ENCODE peak calls at places on chromosomes 4 and X, in four cellular contexts. J is SK-N-SH, U is K562, F is HepG2. V is an unnamed sample.

GRCh38 chr4:184514121-184514988 is 40.0 kb upstream of the IRF2 start:
- DNase-seq in F (no peak), J (peak; percentile 35), U (peak; percentile 26), V (peak; percentile 94)

GRCh38 chrX:132489256-132490085 is 633 bp upstream of the MBNL3 start:
- DNase-seq in J (peak; percentile 69), U (no peak), F (no peak), V (no peak)

GRCh38 chr4:40617903-40618302 is 11.8 kb downstream of the RBM47 start:
- DNase-seq in U (no peak), F (no peak), J (no peak), V (no peak)

GRCh38 chrX:67780694-67781109 is 236.9 kb downstream of the AR start:
- DNase-seq in U (no peak), J (no peak), F (no peak), V (no peak)

GRCh38 chr4:2070421-2071251 is 11.5 kb downstream of the NAT8L start:
- DNase-seq in J (peak; percentile 37), U (no peak), F (no peak), V (no peak)

GRCh38 chr4:56611501-56611900 is 69.6 kb downstream of the HOPX start:
- DNase-seq in J (no peak), F (no peak), U (no peak), V (no peak)

GRCh38 chrX:120452131-120452530 is 17.0 kb downstream of the LAMP2 start:
- DNase-seq in U (no peak), J (peak; percentile 50), F (peak; percentile 4), V (no peak)

GRCh38 chr4:117324851-117325491 is 239.6 kb upstream of the TRAM1L1 start:
- DNase-seq in F (no peak), J (no peak), U (no peak), V (no peak)

GRCh38 chr4:28357985-28358384 is 1497.3 kb downstream of the STIM2 start:
- DNase-seq in U (no peak), J (no peak), F (no peak), V (no peak)

GRCh38 chrX:88135735-88136134 is 611.3 kb upstream of the CPXCR1 start:
- DNase-seq in F (peak; percentile 1), J (no peak), U (no peak), V (no peak)

GRCh38 chr4:129355529-129355928 is 259.6 kb downstream of the C4orf33 start:
- DNase-seq in U (no peak), J (no peak), F (no peak), V (no peak)
- TF ChIP-seq NFIC in U (no peak), J (no peak), F (no peak), V (no peak)

GRCh38 chrX:125758819-125759218 is 407.3 kb downstream of the DCAF12L2 start:
- DNase-seq in F (no peak), U (no peak), J (no peak), V (no peak)

GRCh38 chrX:125757794-125758564 is 408.1 kb downstream of the DCAF12L2 start:
- DNase-seq in F (no peak), U (peak; percentile 15), J (no peak), V (no peak)

GRCh38 chrX:125765347-125765746 is 400.7 kb downstream of the DCAF12L2 start:
- DNase-seq in U (no peak), J (no peak), F (no peak), V (no peak)

GRCh38 chrX:125762954-125763353 is 403.1 kb downstream of the DCAF12L2 start:
- DNase-seq in F (no peak), J (no peak), U (no peak), V (no peak)
- TF ChIP-seq NFIC in F (no peak), J (no peak), U (no peak), V (no peak)

DNA sequence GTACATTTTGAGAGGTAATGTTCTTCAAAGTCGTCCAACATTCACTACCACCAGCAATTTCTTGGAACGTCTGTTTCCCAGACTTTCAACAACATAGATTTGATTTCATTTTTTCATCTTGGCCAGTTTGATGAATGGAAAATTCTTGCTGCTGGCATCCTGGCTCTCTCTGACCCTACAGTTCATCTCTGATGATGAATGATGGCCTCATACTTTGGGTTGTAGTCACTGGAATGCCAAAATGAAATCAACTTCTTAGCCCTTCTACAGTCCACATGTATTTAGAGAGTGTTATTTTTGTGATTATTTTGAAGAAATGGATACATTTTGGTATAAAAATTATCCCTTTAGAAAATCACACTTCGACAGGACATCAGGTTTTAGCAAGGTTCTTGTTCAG is 8.8 kb downstream of the CHST7 start:
- DNase-seq in F (no peak), U (no peak), J (no peak), V (no peak)
- TF ChIP-seq NFIC in F (no peak), U (no peak), J (no peak), V (no peak)

GRCh38 chr4:23022032-23022431 is 329.3 kb downstream of the GBA3 start:
- DNase-seq in J (no peak), F (no peak), U (no peak), V (no peak)
- TF ChIP-seq NFIC in J (no peak), F (no peak), U (no peak), V (no peak)

GRCh38 chr4:159504634-159505033 is 401.8 kb downstream of the RAPGEF2 start:
- DNase-seq in U (no peak), J (no peak), F (no peak), V (no peak)
- TF ChIP-seq NFIC in U (no peak), J (no peak), F (no peak), V (no peak)

DNA sequence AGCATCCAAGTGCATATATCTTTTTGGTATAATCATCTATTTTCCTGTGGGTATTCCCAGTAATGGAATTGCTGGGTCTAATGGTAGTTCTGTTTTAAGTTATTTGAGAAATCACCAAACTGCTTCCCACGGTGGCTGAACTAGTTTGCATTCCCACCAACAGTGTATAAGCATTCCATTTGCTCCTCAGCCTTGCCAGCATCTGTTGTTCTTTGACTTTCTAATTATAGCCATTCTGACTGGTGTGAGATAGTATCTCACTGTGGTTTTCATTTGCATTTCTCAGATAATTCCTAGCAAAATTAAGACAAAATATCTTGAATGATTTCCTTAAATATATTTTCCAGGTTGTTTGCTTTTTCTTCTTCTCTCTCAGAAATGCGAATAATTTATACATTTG is 341.1 kb downstream of the GBA3 start:
- DNase-seq in J (no peak), F (no peak), U (no peak), V (no peak)
- TF ChIP-seq NFIC in J (no peak), F (no peak), U (no peak), V (no peak)

GRCh38 chr4:23366207-23366906 is 523.5 kb downstream of the PPARGC1A start:
- DNase-seq in J (no peak), F (no peak), U (no peak), V (no peak)

GRCh38 chr4:23365086-23365485 is 524.8 kb downstream of the PPARGC1A start:
- DNase-seq in J (no peak), F (no peak), U (no peak), V (no peak)

GRCh38 chr4:23369331-23369730 is 520.5 kb downstream of the PPARGC1A start:
- DNase-seq in U (no peak), F (no peak), J (no peak), V (no peak)

GRCh38 chr4:23364167-23364566 is 525.7 kb downstream of the PPARGC1A start:
- DNase-seq in J (no peak), F (no peak), U (no peak), V (no peak)

DNA sequence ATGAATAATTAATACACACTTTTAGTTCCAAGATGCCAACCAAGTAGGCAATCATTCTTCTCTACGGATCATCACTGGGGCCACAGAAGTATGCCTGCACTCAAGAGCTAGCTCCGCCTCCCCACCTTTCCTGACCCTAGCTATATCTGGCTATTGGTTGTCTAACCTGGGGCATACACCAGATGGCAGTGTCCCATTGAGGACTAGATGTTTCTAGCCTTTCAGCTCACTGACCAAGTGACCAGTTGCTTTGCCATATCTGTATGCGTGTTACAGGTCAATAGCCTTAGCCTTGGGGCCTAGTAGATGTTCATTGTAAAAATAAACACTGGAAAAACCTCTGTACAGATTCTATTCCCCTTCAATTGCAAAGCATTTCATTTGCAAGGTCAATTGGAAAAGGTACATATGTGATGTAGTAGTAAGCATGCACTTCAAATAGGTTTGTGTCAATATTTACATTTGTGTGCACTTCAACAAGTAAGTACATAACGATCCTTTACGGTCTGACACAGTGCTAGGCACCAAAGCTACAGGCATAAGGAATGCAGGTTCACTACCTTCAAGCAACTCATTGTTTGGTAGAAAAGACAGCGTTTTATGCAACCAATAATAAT is 521.7 kb downstream of the PPARGC1A start:
- DNase-seq in F (peak; percentile 23), J (peak; percentile 9), U (peak; percentile 26), V (no peak)
- TF ChIP-seq NFIC in F (no peak), J (no peak), U (no peak), V (no peak)

GRCh38 chr4:96205143-96205542 is 365.2 kb downstream of the PDHA2 start:
- DNase-seq in U (no peak), F (no peak), J (no peak), V (no peak)
- TF ChIP-seq NFIC in U (no peak), F (no peak), J (no peak), V (no peak)

DNA sequence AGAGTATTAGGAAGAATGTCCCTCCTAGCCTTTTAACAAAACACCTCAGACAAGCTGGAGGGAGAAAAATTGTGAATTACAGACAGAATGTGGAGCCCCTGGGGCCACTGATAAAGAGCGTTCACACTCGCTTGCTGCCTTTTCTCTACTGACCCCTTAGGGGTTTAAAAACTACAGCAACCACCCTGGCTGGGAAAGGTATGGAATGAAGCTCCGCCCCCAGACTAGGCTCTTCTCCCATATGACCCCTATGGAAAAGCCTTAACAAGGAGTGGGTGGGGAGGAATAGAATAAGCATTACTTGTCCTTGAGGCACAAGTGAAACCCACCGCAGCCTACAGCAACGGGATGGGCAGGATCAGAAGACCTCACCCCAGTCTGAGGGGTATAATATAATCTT is 26.3 kb downstream of the ANKRD50 start:
- DNase-seq in J (peak; percentile 6), F (no peak), U (no peak), V (no peak)
- TF ChIP-seq NFIC in J (no peak), F (no peak), U (no peak), V (no peak)

V was measured in GM12878.